ENCODE peak calls at places on chromosomes 12 and 14, in ten cellular contexts. Q is activated CD4-positive, alpha-beta T cell treated with anti-CD3 and anti-CD28 coated beads, Interleukin-2, amount 10 ng/mL, durations not matched to agents 7 days and 5 days; K is mesothelial cell of epicardium; X is HuH-7; O is A549; Y is stimulated activated CD4-positive, alpha-beta T cell treated with anti-CD3 and anti-CD28 coated beads, Interleukin-15, amount 100 ng/mL, for 48 hours; Z is fibroblast of pulmonary artery; M is left ventricle myocardium inferior; W is bronchial epithelial cell; V is LoVo. G is an unnamed sample.

GRCh38 chr12:94098466-94098865 is 49.9 kb upstream of the PLXNC1 start:
- DNase-seq in Q (no peak), K (no peak), X (no peak), O (no peak), Y (no peak), Z (peak; percentile 58), M (no peak), W (peak; percentile 46), V (no peak), G (no peak)

GRCh38 chr12:20494803-20495202 is 126.5 kb downstream of the PDE3A start:
- DNase-seq in Q (no peak), K (no peak), X (no peak), O (no peak), Y (no peak), Z (no peak), M (no peak), W (no peak), V (no peak), G (no peak)

GRCh38 chr14:34920339-34920738 is 45.2 kb upstream of the BAZ1A start:
- DNase-seq in Q (no peak), K (no peak), X (no peak), O (peak; percentile 50), Y (no peak), Z (no peak), M (no peak), W (no peak), V (no peak), G (no peak)

GRCh38 chr12:55652352-55652751 is 15.7 kb downstream of the OR10P1 start:
- DNase-seq in Q (no peak), K (no peak), X (no peak), O (no peak), Y (no peak), Z (no peak), M (no peak), W (no peak), V (no peak), G (no peak)

GRCh38 chr12:122891661-122892525 is 4.0 kb downstream of the VPS37B start:
- DNase-seq in Q (no peak), K (no peak), X (peak; percentile 64), O (peak; percentile 52), Y (no peak), Z (peak; percentile 58), M (no peak), W (peak; percentile 89), V (peak; percentile 79), G (no peak)

GRCh38 chr14:99758121-99758871 is 34.9 kb upstream of the EML1 start:
- DNase-seq in Q (no peak), K (no peak), X (no peak), O (peak; percentile 53), Y (no peak), Z (peak; percentile 60), M (no peak), W (peak; percentile 85), V (peak; percentile 21), G (peak; percentile 65)

GRCh38 chr12:2258035-2258434 is 205.2 kb downstream of the CACNA1C start:
- DNase-seq in Q (no peak), K (no peak), X (no peak), O (no peak), Y (no peak), Z (peak; percentile 73), M (no peak), W (no peak), V (no peak), G (no peak)

GRCh38 chr12:124371366-124371765 is 76.5 kb downstream of the RFLNA start:
- DNase-seq in Q (no peak), K (no peak), X (no peak), O (no peak), Y (no peak), Z (no peak), M (no peak), W (no peak), V (no peak), G (no peak)

GRCh38 chr12:132566551-132567131 is 43.7 kb downstream of the LRCOL1 start:
- DNase-seq in Q (no peak), K (no peak), X (no peak), O (no peak), Y (no peak), Z (no peak), M (no peak), W (no peak), V (no peak), G (no peak)

GRCh38 chr12:85191-85666 is 18.7 kb downstream of the IQSEC3 start:
- DNase-seq in Q (no peak), K (no peak), X (no peak), O (no peak), Y (no peak), Z (no peak), M (no peak), W (no peak), V (no peak), G (no peak)

GRCh38 chr14:39467889-39468524 is 35.8 kb upstream of the FBXO33 start:
- DNase-seq in Q (peak; percentile 44), K (no peak), X (no peak), O (peak; percentile 66), Y (no peak), Z (peak; percentile 57), M (no peak), W (peak; percentile 37), V (no peak), G (no peak)

GRCh38 chr12:121812921-121813896 is 9.4 kb downstream of the SETD1B start:
- DNase-seq in Q (peak; percentile 45), K (no peak), X (no peak), O (no peak), Y (no peak), Z (peak; percentile 39), M (no peak), W (no peak), V (no peak), G (no peak)